ENCODE peak calls at places on chromosomes 12 and 14, in five cellular contexts. One of them, this sample, is unnamed.

GRCh38 chr14:73237786-73238261 is 518 bp downstream of the PAPLN start:
- DNase-seq in ovary: no peak
- DNase-seq in HepG2: no peak
- DNase-seq in AG04450: no peak
- DNase-seq in left ventricle myocardium inferior: no peak
- DNase-seq in this sample: no peak

GRCh38 chr14:68733086-68733621 is 59.7 kb downstream of the ZFP36L1 start:
- DNase-seq in ovary: no peak
- DNase-seq in HepG2: no peak
- DNase-seq in AG04450: no peak
- DNase-seq in left ventricle myocardium inferior: no peak
- DNase-seq in this sample: peak; percentile 21

GRCh38 chr12:114638790-114639435 is 45.1 kb downstream of the TBX3 start:
- DNase-seq in ovary: no peak
- DNase-seq in HepG2: peak; percentile 35
- DNase-seq in AG04450: no peak
- DNase-seq in left ventricle myocardium inferior: no peak
- DNase-seq in this sample: no peak

GRCh38 chr12:100346660-100347059 is 10.2 kb upstream of the SLC17A8 start:
- DNase-seq in ovary: no peak
- DNase-seq in HepG2: peak; percentile 4
- DNase-seq in AG04450: no peak
- DNase-seq in left ventricle myocardium inferior: no peak
- DNase-seq in this sample: no peak

GRCh38 chr14:99590746-99591555 is 13.1 kb downstream of the CCDC85C start:
- DNase-seq in ovary: no peak
- DNase-seq in HepG2: no peak
- DNase-seq in AG04450: no peak
- DNase-seq in left ventricle myocardium inferior: no peak
- DNase-seq in this sample: no peak

GRCh38 chr12:54240971-54241588 is 38.8 kb downstream of the CBX5 start:
- DNase-seq in ovary: no peak
- DNase-seq in HepG2: no peak
- DNase-seq in AG04450: no peak
- DNase-seq in left ventricle myocardium inferior: no peak
- DNase-seq in this sample: no peak

GRCh38 chr14:54935958-54936357 is 33.3 kb upstream of the GCH1 start:
- DNase-seq in ovary: no peak
- DNase-seq in HepG2: peak; percentile 5
- DNase-seq in AG04450: peak; percentile 10
- DNase-seq in left ventricle myocardium inferior: no peak
- DNase-seq in this sample: no peak

GRCh38 chr12:30862486-30862885 is 64.1 kb upstream of the TSPAN11 start:
- DNase-seq in ovary: no peak
- DNase-seq in HepG2: no peak
- DNase-seq in AG04450: no peak
- DNase-seq in left ventricle myocardium inferior: peak; percentile 64
- DNase-seq in this sample: no peak

GRCh38 chr14:20797159-20797558 is 5.5 kb downstream of the RNASE1 start:
- DNase-seq in ovary: no peak
- DNase-seq in HepG2: no peak
- DNase-seq in AG04450: no peak
- DNase-seq in left ventricle myocardium inferior: no peak
- DNase-seq in this sample: no peak

GRCh38 chr12:82383930-82384513 is 25.7 kb downstream of the METTL25 start:
- DNase-seq in ovary: no peak
- DNase-seq in HepG2: no peak
- DNase-seq in AG04450: no peak
- DNase-seq in left ventricle myocardium inferior: no peak
- DNase-seq in this sample: no peak

GRCh38 chr14:91415794-91416743 is 1.6 kb downstream of the CCDC88C start:
- DNase-seq in ovary: no peak
- DNase-seq in HepG2: no peak
- DNase-seq in AG04450: no peak
- DNase-seq in left ventricle myocardium inferior: no peak
- DNase-seq in this sample: peak; percentile 93

GRCh38 chr14:78197088-78197487 is 26.9 kb downstream of the NRXN3 start:
- DNase-seq in ovary: no peak
- DNase-seq in HepG2: no peak
- DNase-seq in AG04450: no peak
- DNase-seq in left ventricle myocardium inferior: no peak
- DNase-seq in this sample: no peak

GRCh38 chr12:105783983-105784947 is 354.5 kb downstream of the NUAK1 start:
- DNase-seq in ovary: no peak
- DNase-seq in HepG2: no peak
- DNase-seq in AG04450: no peak
- DNase-seq in left ventricle myocardium inferior: no peak
- DNase-seq in this sample: no peak

GRCh38 chr12:124898200-124898950 is 16.1 kb downstream of the UBC start:
- DNase-seq in ovary: peak; percentile 60
- DNase-seq in HepG2: peak; percentile 63
- DNase-seq in AG04450: no peak
- DNase-seq in left ventricle myocardium inferior: no peak
- DNase-seq in this sample: peak; percentile 85

DNA sequence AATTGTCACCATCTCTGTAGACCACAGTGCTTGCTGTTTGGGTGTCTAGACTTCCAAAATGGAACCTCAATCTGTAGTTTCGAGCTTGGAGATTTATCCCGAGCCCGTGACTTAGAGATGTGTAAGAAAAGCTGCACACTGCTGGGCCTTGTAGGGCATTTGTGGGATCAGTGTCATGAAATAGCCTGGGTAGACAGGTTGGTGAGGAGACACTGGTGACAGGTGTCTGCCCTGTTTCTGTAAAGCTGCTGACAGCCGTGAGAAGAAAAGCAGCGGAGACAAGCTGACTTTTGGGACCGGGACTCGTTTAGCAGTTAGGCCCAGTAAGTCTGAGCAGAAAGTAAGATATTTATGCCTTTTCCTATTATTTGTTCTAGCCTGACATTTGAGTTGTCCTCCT is 95.9 kb downstream of the DAD1 start:
- DNase-seq in ovary: no peak
- DNase-seq in HepG2: no peak
- DNase-seq in AG04450: no peak
- DNase-seq in left ventricle myocardium inferior: no peak
- DNase-seq in this sample: no peak
- H3K4me3 ChIP-seq in ovary: no peak overlapping the region
- H3K4me3 ChIP-seq in HepG2: no peak overlapping the region
- H3K4me3 ChIP-seq in AG04450: no peak overlapping the region
- H3K4me3 ChIP-seq in left ventricle myocardium inferior: no peak overlapping the region
- H3K4me3 ChIP-seq in this sample: peak overlapping the region; percentile 86

GRCh38 chr12:22653075-22653474 is 28.1 kb downstream of the ETNK1 start:
- DNase-seq in ovary: no peak
- DNase-seq in HepG2: no peak
- DNase-seq in AG04450: no peak
- DNase-seq in left ventricle myocardium inferior: no peak
- DNase-seq in this sample: no peak
- H3K4me3 ChIP-seq in ovary: no peak overlapping the region
- H3K4me3 ChIP-seq in HepG2: no peak overlapping the region
- H3K4me3 ChIP-seq in AG04450: no peak overlapping the region
- H3K4me3 ChIP-seq in left ventricle myocardium inferior: no peak overlapping the region
- H3K4me3 ChIP-seq in this sample: no peak overlapping the region

GRCh38 chr12:51951843-51952722 is 584 bp downstream of the ACVR1B start:
- DNase-seq in ovary: peak; percentile 23
- DNase-seq in HepG2: no peak
- DNase-seq in AG04450: no peak
- DNase-seq in left ventricle myocardium inferior: no peak
- DNase-seq in this sample: peak; percentile 3

GRCh38 chr12:51955702-51956101 is 4.2 kb downstream of the ACVR1B start:
- DNase-seq in ovary: no peak
- DNase-seq in HepG2: no peak
- DNase-seq in AG04450: no peak
- DNase-seq in left ventricle myocardium inferior: no peak
- DNase-seq in this sample: no peak

GRCh38 chr12:51953011-51953568 is 1.6 kb downstream of the ACVR1B start:
- DNase-seq in ovary: no peak
- DNase-seq in HepG2: no peak
- DNase-seq in AG04450: no peak
- DNase-seq in left ventricle myocardium inferior: no peak
- DNase-seq in this sample: no peak

GRCh38 chr12:51954465-51955361 is 3.2 kb downstream of the ACVR1B start:
- DNase-seq in ovary: no peak
- DNase-seq in HepG2: peak; percentile 55
- DNase-seq in AG04450: no peak
- DNase-seq in left ventricle myocardium inferior: no peak
- DNase-seq in this sample: no peak

DNA sequence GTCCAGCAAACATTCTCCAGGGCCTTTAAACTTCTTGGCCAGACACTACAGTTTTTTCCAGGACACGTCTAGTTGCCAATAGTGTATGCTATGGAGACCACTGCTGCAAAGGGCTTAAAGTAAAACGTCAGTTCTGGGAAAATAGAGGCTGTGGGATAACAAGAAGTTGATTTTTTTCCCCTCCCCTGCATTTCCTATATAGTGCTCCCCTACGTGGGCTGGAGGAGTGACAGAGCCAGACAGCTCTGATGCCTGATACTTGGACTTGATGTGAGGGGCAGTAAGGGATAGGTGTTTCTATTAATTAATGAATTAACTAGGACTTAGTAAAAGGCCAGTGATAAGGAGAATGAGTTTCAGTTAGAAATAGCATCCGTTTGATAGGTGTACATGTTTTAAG is 2.4 kb downstream of the ACVR1B start:
- DNase-seq in ovary: no peak
- DNase-seq in HepG2: no peak
- DNase-seq in AG04450: no peak
- DNase-seq in left ventricle myocardium inferior: no peak
- DNase-seq in this sample: no peak
- H3K4me3 ChIP-seq in ovary: no peak overlapping the region
- H3K4me3 ChIP-seq in HepG2: peak overlapping the region; percentile 4
- H3K4me3 ChIP-seq in AG04450: peak overlapping the region; percentile 5
- H3K4me3 ChIP-seq in left ventricle myocardium inferior: peak overlapping the region; percentile 91
- H3K4me3 ChIP-seq in this sample: no peak overlapping the region

GRCh38 chr12:6697584-6698351 is 2.8 kb downstream of the PIANP start:
- DNase-seq in ovary: no peak
- DNase-seq in HepG2: peak; percentile 45
- DNase-seq in AG04450: peak; percentile 13
- DNase-seq in left ventricle myocardium inferior: no peak
- DNase-seq in this sample: no peak

GRCh38 chr12:6698352-6699046 is 2.1 kb downstream of the PIANP start:
- DNase-seq in ovary: no peak
- DNase-seq in HepG2: no peak
- DNase-seq in AG04450: no peak
- DNase-seq in left ventricle myocardium inferior: no peak
- DNase-seq in this sample: no peak

GRCh38 chr12:6700646-6701051 is at the start of gene PIANP:
- DNase-seq in ovary: no peak
- DNase-seq in HepG2: no peak
- DNase-seq in AG04450: no peak
- DNase-seq in left ventricle myocardium inferior: peak; percentile 38
- DNase-seq in this sample: peak; percentile 54

GRCh38 chr12:6699989-6700645 is 498 bp downstream of the PIANP start:
- DNase-seq in ovary: no peak
- DNase-seq in HepG2: no peak
- DNase-seq in AG04450: no peak
- DNase-seq in left ventricle myocardium inferior: no peak
- DNase-seq in this sample: no peak

GRCh38 chr12:6699259-6699988 is 1.2 kb downstream of the PIANP start:
- DNase-seq in ovary: no peak
- DNase-seq in HepG2: no peak
- DNase-seq in AG04450: no peak
- DNase-seq in left ventricle myocardium inferior: no peak
- DNase-seq in this sample: no peak
- H3K4me3 ChIP-seq in ovary: peak overlapping the region; percentile 62
- H3K4me3 ChIP-seq in HepG2: no peak overlapping the region
- H3K4me3 ChIP-seq in AG04450: peak overlapping the region; percentile 76
- H3K4me3 ChIP-seq in left ventricle myocardium inferior: peak overlapping the region; percentile 65
- H3K4me3 ChIP-seq in this sample: no peak overlapping the region

GRCh38 chr14:105168496-105168978 is at the start of gene JAG2:
- DNase-seq in ovary: no peak
- DNase-seq in HepG2: no peak
- DNase-seq in AG04450: no peak
- DNase-seq in left ventricle myocardium inferior: peak; percentile 67
- DNase-seq in this sample: no peak
- H3K4me3 ChIP-seq in ovary: peak within 1 kb of the TSS; percentile 20
- H3K4me3 ChIP-seq in HepG2: no peak within 1 kb of the TSS
- H3K4me3 ChIP-seq in AG04450: no peak within 1 kb of the TSS
- H3K4me3 ChIP-seq in left ventricle myocardium inferior: peak within 1 kb of the TSS; percentile 76
- H3K4me3 ChIP-seq in this sample: no peak within 1 kb of the TSS

GRCh38 chr14:100898935-100899840 is 4.3 kb downstream of the RTL1 start:
- DNase-seq in ovary: no peak
- DNase-seq in HepG2: no peak
- DNase-seq in AG04450: no peak
- DNase-seq in left ventricle myocardium inferior: peak; percentile 30
- DNase-seq in this sample: no peak

GRCh38 chr14:100898465-100898864 is 5.1 kb downstream of the RTL1 start:
- DNase-seq in ovary: no peak
- DNase-seq in HepG2: no peak
- DNase-seq in AG04450: no peak
- DNase-seq in left ventricle myocardium inferior: no peak
- DNase-seq in this sample: no peak

GRCh38 chr14:100900837-100901390 is 2.6 kb downstream of the RTL1 start:
- DNase-seq in ovary: no peak
- DNase-seq in HepG2: peak; percentile 72
- DNase-seq in AG04450: no peak
- DNase-seq in left ventricle myocardium inferior: no peak
- DNase-seq in this sample: peak; percentile 3

GRCh38 chr14:100901391-100902183 is 1.9 kb downstream of the RTL1 start:
- DNase-seq in ovary: no peak
- DNase-seq in HepG2: no peak
- DNase-seq in AG04450: no peak
- DNase-seq in left ventricle myocardium inferior: no peak
- DNase-seq in this sample: no peak

DNA sequence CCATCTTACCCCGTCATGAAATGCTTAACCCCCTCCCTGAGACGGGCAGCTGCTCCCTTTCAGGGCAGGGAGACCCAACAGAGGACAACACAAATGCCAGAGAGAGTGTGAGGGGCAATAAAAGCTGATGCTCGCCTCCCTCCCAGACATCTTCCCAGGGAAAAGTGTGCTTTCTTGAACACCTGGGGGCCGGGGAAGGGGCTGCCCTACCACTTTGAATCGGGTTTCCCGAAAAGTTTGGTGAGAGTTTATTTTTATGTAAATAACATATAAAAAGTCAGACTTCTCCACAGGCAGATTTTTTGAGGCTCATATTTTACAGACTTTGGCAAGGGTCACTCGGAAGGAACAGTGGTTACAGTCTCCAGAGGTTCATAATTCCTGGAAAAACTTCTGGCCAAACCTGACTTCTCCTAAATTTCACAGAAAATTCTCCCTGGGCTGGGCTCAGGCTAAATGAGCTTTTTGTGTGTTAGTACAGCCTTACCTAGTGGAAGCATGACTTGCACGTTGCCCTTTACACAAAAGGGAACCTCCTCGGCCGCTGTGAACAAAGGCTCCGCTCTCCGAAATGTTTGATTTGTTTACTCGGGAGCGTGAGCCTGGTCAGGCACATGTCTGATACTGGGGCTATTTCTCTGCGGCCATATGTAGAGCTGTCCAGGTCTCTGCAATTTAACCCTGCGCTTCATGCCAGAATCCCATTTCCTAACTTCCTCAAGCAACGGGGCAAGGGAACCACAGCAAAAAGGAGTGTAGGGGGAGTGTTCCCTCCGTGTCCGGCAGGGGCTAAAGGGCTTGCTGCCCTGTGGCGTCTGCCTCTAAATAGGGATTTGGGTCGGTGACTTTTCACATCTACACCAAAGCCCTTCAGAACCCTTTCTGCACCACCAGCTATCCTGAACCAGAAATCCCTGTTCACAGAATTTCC is 3.4 kb downstream of the RTL1 start:
- DNase-seq in ovary: no peak
- DNase-seq in HepG2: peak; percentile 91
- DNase-seq in AG04450: no peak
- DNase-seq in left ventricle myocardium inferior: no peak
- DNase-seq in this sample: no peak
- H3K4me3 ChIP-seq in ovary: no peak overlapping the region
- H3K4me3 ChIP-seq in HepG2: peak overlapping the region; percentile 10
- H3K4me3 ChIP-seq in AG04450: no peak overlapping the region
- H3K4me3 ChIP-seq in left ventricle myocardium inferior: peak overlapping the region; percentile 27
- H3K4me3 ChIP-seq in this sample: no peak overlapping the region